ENCODE peak calls at places on chromosomes 7 and 10, in five cellular contexts. One of them, this sample, is unnamed.

GRCh38 chr7:93092757-93093370 is 24.9 kb downstream of the SAMD9 start:
- DNase-seq in spleen: no peak
- DNase-seq in HL-60: peak
- DNase-seq in K562: no peak
- DNase-seq in sigmoid colon: no peak
- DNase-seq in this sample: peak

GRCh38 chr7:11540271-11540761 is 291.7 kb downstream of the THSD7A start:
- DNase-seq in spleen: no peak
- DNase-seq in HL-60: no peak
- DNase-seq in K562: no peak
- DNase-seq in sigmoid colon: no peak
- DNase-seq in this sample: no peak

GRCh38 chr10:128657508-128657907 is 531.3 kb upstream of the MKI67 start:
- DNase-seq in K562: no peak
- DNase-seq in HL-60: no peak
- DNase-seq in sigmoid colon: no peak
- DNase-seq in spleen: no peak
- DNase-seq in this sample: no peak

GRCh38 chr7:121195859-121196588 is 132.8 kb upstream of the WNT16 start:
- DNase-seq in spleen: no peak
- DNase-seq in sigmoid colon: no peak
- DNase-seq in HL-60: no peak
- DNase-seq in K562: no peak
- DNase-seq in this sample: no peak

GRCh38 chr10:15794569-15794968 is 65.7 kb downstream of the MINDY3 start:
- DNase-seq in spleen: no peak
- DNase-seq in K562: no peak
- DNase-seq in sigmoid colon: no peak
- DNase-seq in HL-60: no peak
- DNase-seq in this sample: no peak

GRCh38 chr7:23445326-23445725 is 25.0 kb downstream of the IGF2BP3 start:
- DNase-seq in sigmoid colon: no peak
- DNase-seq in K562: no peak
- DNase-seq in HL-60: no peak
- DNase-seq in spleen: no peak
- DNase-seq in this sample: no peak

GRCh38 chr7:123823898-123824753 is 20.8 kb upstream of the HYAL4 start:
- DNase-seq in K562: no peak
- DNase-seq in sigmoid colon: no peak
- DNase-seq in spleen: no peak
- DNase-seq in HL-60: no peak
- DNase-seq in this sample: no peak

GRCh38 chr10:15627617-15628196 is 92.0 kb downstream of the ITGA8 start:
- DNase-seq in spleen: no peak
- DNase-seq in HL-60: no peak
- DNase-seq in sigmoid colon: no peak
- DNase-seq in K562: no peak
- DNase-seq in this sample: no peak

GRCh38 chr10:1538531-1539061 is 198.7 kb downstream of the ADARB2 start:
- DNase-seq in sigmoid colon: peak
- DNase-seq in spleen: peak
- DNase-seq in HL-60: no peak
- DNase-seq in K562: no peak
- DNase-seq in this sample: no peak

DNA sequence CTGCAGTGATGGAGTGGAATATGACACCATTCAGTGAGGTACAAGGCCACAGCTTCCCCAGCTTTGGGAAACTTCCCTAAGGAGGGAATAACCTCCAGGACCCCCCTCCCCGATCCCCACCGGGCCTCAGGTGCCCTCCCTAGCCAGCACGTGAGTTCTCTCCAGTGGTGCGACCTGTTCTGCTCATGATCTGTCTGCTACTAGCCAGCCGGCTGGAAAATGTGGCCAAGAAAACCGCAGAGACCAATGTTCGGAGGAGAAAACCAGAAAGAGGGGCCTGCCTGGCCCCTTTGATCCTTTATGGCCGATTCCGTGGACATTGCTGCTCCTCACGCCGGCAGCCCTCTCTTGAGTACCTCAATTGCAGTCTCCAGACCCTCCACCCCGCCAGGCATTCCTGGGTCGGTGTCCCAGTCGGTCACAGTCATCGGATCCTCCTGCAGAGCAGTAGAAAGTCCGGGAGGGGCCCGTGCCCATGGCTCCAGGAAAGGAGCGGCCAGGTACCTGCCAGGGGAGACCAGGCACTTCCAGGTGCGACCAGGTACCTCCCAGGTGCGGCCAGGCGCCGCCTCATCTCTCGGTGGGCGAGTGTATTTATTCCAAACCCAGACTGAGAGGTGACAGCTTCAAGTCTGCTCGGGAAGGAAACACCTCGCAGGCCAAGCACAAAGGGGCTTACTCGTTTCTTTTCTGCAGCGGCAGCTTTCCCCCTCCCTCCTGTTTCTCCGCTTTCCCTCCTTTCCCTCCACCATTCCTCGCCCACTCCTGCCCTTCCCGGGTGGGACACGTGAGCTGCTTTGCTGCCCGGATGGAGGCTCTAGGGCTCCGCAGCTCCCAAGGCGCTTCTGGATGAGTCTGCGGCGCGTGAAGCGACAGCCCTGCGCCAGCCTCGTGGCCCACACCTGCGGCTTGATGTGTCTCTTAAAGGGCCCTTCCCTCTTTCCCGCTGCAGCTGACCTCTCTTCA is 39.6 kb upstream of the AGK start:
- DNase-seq in sigmoid colon: no peak
- DNase-seq in K562: no peak
- DNase-seq in HL-60: no peak
- DNase-seq in spleen: no peak
- DNase-seq in this sample: no peak
- TF ChIP-seq POLR2AphosphoS5 in sigmoid colon: no peak
- TF ChIP-seq POLR2AphosphoS5 in K562: no peak
- TF ChIP-seq POLR2AphosphoS5 in HL-60: no peak
- TF ChIP-seq POLR2AphosphoS5 in spleen: no peak
- TF ChIP-seq POLR2AphosphoS5 in this sample: no peak

DNA sequence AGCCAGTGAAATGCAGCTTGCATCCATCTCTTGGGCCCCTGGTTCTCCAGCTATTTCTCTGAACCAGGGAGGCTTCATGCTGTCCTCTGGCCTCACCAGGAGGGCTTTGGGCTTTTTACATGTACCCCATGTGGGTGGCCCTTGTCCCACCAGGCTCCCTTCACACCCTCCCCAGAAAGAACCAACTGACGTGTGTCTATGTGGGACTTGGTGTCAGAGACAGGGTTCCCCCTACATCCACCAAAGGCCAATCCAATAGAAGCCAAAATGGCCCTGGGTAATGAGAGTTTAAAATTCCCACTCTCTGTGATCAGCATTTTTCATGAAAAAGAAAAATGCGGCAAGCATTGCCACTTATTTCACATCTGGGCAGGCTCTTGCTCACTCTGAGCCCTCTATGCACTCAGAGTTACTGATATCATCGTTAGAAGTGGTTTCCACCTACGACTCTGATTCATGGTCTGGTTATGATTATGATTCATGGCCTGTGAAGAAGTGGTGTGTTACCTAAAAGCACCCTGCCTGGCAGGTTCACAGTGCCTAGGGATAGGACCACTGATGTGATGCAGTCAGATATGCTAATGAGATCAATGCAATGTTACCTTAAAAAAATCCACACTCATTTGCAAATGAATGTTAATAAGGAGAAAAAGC is 133.5 kb downstream of the BUB3 start:
- DNase-seq in spleen: no peak
- DNase-seq in K562: no peak
- DNase-seq in sigmoid colon: no peak
- DNase-seq in HL-60: no peak
- DNase-seq in this sample: peak
- TF ChIP-seq POLR2AphosphoS5 in spleen: no peak
- TF ChIP-seq POLR2AphosphoS5 in K562: no peak
- TF ChIP-seq POLR2AphosphoS5 in sigmoid colon: no peak
- TF ChIP-seq POLR2AphosphoS5 in HL-60: no peak
- TF ChIP-seq POLR2AphosphoS5 in this sample: no peak

GRCh38 chr10:125840955-125841354 is 17.6 kb downstream of the BCCIP start:
- DNase-seq in sigmoid colon: no peak
- DNase-seq in HL-60: no peak
- DNase-seq in K562: no peak
- DNase-seq in spleen: no peak
- DNase-seq in this sample: no peak

GRCh38 chr10:125840406-125840805 is 17.1 kb downstream of the BCCIP start:
- DNase-seq in spleen: no peak
- DNase-seq in sigmoid colon: no peak
- DNase-seq in HL-60: no peak
- DNase-seq in K562: no peak
- DNase-seq in this sample: no peak

GRCh38 chr10:125839176-125839575 is 15.8 kb downstream of the BCCIP start:
- DNase-seq in sigmoid colon: no peak
- DNase-seq in spleen: no peak
- DNase-seq in K562: no peak
- DNase-seq in HL-60: no peak
- DNase-seq in this sample: no peak

DNA sequence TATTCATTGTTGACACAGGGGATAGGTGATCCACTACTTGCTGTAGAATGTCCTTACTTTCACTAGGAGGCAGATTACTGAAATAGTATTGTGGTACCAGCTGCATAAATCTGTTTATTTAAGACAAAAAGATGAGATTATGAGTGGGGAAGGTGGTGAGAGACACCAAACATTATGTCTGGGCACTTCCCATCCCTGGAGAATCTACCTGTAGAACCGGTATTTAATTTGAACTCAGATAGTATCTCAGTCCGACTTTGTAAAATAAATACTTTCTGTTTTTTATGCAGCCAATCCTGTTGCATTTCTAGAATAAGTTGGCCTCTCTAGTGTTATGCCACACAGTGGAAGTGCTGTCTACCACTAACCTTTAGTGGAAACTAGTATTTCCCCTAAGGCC is 13.4 kb downstream of the BCCIP start:
- DNase-seq in K562: no peak
- DNase-seq in spleen: no peak
- DNase-seq in sigmoid colon: no peak
- DNase-seq in HL-60: no peak
- DNase-seq in this sample: no peak
- TF ChIP-seq POLR2AphosphoS5 in K562: no peak
- TF ChIP-seq POLR2AphosphoS5 in spleen: no peak
- TF ChIP-seq POLR2AphosphoS5 in sigmoid colon: no peak
- TF ChIP-seq POLR2AphosphoS5 in HL-60: no peak
- TF ChIP-seq POLR2AphosphoS5 in this sample: no peak

GRCh38 chr10:74153123-74153522 is 2.1 kb downstream of the ADK start:
- DNase-seq in sigmoid colon: no peak
- DNase-seq in K562: peak
- DNase-seq in spleen: no peak
- DNase-seq in HL-60: no peak
- DNase-seq in this sample: no peak

GRCh38 chr10:74151057-74151878 is at the start of gene ADK:
- DNase-seq in spleen: peak
- DNase-seq in sigmoid colon: peak
- DNase-seq in HL-60: peak
- DNase-seq in K562: peak
- DNase-seq in this sample: no peak

GRCh38 chr10:74153676-74154075 is 2.7 kb downstream of the ADK start:
- DNase-seq in K562: no peak
- DNase-seq in spleen: no peak
- DNase-seq in HL-60: no peak
- DNase-seq in sigmoid colon: no peak
- DNase-seq in this sample: no peak

GRCh38 chr10:74151879-74152722 is 1.1 kb downstream of the ADK start:
- DNase-seq in K562: peak
- DNase-seq in sigmoid colon: no peak
- DNase-seq in spleen: no peak
- DNase-seq in HL-60: no peak
- DNase-seq in this sample: no peak

DNA sequence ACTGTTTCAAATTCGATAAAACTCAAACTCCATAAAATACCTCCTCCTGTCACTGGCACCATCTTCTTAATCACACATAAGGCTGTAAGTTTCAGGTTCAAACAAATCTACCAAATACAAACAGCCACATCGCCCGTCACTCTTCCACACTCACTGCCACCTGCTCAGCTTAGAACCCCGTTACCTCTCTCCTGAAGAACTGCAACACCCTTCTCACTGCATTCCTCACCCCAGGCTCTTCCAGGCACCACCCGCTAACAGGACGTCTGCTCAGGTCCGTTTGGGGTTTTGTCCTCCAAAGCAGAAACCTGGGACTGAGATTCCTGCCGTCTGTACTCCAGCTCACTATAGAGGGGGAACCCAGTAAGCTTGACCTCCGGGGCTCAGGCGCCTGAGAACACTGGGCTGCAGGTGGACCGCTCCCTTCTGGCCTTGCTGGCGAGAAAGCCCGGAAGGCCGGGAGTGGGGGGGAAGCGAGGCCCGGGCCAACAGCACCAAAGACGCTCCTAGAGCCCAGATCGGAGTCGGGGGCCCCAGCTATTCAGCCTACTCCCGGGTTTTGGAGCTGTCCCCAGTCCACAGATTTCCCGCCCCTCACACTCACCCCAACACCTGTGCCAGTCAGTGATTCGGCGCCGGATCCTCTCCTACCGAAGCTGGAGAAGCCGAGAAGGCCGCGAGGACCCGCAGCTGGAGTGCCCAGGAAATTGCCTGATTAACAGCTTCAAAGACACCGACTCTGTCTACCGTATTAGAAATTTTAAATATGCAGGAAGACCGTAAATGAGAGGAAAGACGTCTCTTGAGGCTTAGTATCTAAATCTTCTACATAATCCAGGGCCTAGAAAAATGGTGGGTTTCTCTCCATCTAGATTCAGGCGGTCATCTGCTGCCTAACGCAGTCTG is at the start of gene AP3M1:
- DNase-seq in HL-60: peak
- DNase-seq in sigmoid colon: peak
- DNase-seq in spleen: peak
- DNase-seq in K562: peak
- DNase-seq in this sample: peak
- TF ChIP-seq POLR2AphosphoS5 in HL-60: no peak
- TF ChIP-seq POLR2AphosphoS5 in sigmoid colon: peak
- TF ChIP-seq POLR2AphosphoS5 in spleen: peak
- TF ChIP-seq POLR2AphosphoS5 in K562: peak
- TF ChIP-seq POLR2AphosphoS5 in this sample: peak

GRCh38 chr10:117541909-117542705 is 439 bp upstream of the EMX2 start:
- DNase-seq in K562: peak
- DNase-seq in spleen: no peak
- DNase-seq in sigmoid colon: no peak
- DNase-seq in HL-60: no peak
- DNase-seq in this sample: no peak
- TF ChIP-seq POLR2AphosphoS5 in K562: no peak
- TF ChIP-seq POLR2AphosphoS5 in spleen: no peak
- TF ChIP-seq POLR2AphosphoS5 in sigmoid colon: peak
- TF ChIP-seq POLR2AphosphoS5 in HL-60: no peak
- TF ChIP-seq POLR2AphosphoS5 in this sample: peak

GRCh38 chr10:44310762-44311562 is 73.9 kb downstream of the CXCL12 start:
- DNase-seq in HL-60: peak
- DNase-seq in sigmoid colon: peak
- DNase-seq in K562: peak
- DNase-seq in spleen: peak
- DNase-seq in this sample: peak
- TF ChIP-seq POLR2AphosphoS5 in HL-60: no peak
- TF ChIP-seq POLR2AphosphoS5 in sigmoid colon: no peak
- TF ChIP-seq POLR2AphosphoS5 in K562: no peak
- TF ChIP-seq POLR2AphosphoS5 in spleen: peak
- TF ChIP-seq POLR2AphosphoS5 in this sample: no peak

DNA sequence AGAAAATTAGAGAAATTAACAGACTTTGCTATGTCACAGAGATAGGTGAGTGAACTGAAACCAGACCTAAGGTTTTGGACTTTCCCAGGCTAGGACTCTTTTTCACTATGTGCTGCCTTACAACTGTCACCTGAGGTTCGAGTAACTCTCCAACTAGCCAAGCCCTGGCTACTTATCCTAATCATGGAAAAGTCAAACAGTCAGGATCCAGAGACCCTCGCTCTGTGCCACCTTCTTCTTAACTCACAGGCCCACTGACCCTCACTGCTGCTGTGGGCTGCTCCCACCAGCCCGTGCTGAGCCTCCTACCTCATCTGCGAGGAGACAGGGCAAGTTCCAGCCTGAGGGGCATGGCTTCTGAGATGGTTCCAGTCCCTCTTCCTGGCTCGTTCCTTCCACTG is 211.4 kb upstream of the KLF14 start:
- DNase-seq in HL-60: no peak
- DNase-seq in spleen: no peak
- DNase-seq in K562: no peak
- DNase-seq in sigmoid colon: no peak
- DNase-seq in this sample: no peak
- TF ChIP-seq POLR2AphosphoS5 in HL-60: no peak
- TF ChIP-seq POLR2AphosphoS5 in spleen: peak
- TF ChIP-seq POLR2AphosphoS5 in K562: no peak
- TF ChIP-seq POLR2AphosphoS5 in sigmoid colon: no peak
- TF ChIP-seq POLR2AphosphoS5 in this sample: no peak

This sample was measured in vagina.